ENCODE peak calls at places on chromosomes 13 and 19, in seven cellular contexts. P is naive thymus-derived CD4-positive, alpha-beta T cell; E is GM23248; L is A549; K is AG04450; Y is CD4-positive, CD25-positive, alpha-beta regulatory T cell; O is neural progenitor cell. T is an unnamed sample. For H3K9me3, the result is how much of the 10 kb centered on the place peaks cover.

GRCh38 chr13:50589651-50590054 is 253.8 kb downstream of the DLEU7 start:
- DNase-seq in P (no peak), E (peak), L (peak), K (peak), Y (no peak), O (no peak), T (no peak)

GRCh38 chr13:29457299-29457698 is 138.2 kb downstream of the SLC7A1 start:
- DNase-seq in P (no peak), E (peak), L (peak), K (no peak), Y (no peak), O (no peak), T (peak)

GRCh38 chr13:109879338-109879737 is 93.0 kb upstream of the IRS2 start:
- DNase-seq in P (no peak), E (no peak), L (no peak), K (no peak), Y (no peak), O (no peak), T (no peak)

GRCh38 chr13:50015263-50015662 is at the start of gene KCNRG:
- DNase-seq in P (no peak), E (peak), L (no peak), K (no peak), Y (no peak), O (no peak), T (no peak)

GRCh38 chr13:28337196-28338045 is 157.5 kb downstream of the FLT1 start:
- DNase-seq in P (no peak), E (peak), L (no peak), K (no peak), Y (no peak), O (no peak), T (peak)

GRCh38 chr13:95155504-95155903 is 145.7 kb downstream of the ABCC4 start:
- DNase-seq in P (no peak), E (no peak), L (no peak), K (no peak), Y (no peak), O (no peak), T (no peak)

GRCh38 chr19:1173160-1173844 is 766 bp downstream of the SBNO2 start:
- DNase-seq in P (no peak), E (peak), L (no peak), K (no peak), Y (no peak), O (peak), T (peak)

GRCh38 chr13:34863360-34864135 is 78.5 kb upstream of the NBEA start:
- DNase-seq in P (no peak), E (peak), L (peak), K (peak), Y (no peak), O (no peak), T (no peak)

GRCh38 chr19:3821156-3821555 is 35.0 kb upstream of the MATK start:
- DNase-seq in P (no peak), E (no peak), L (peak), K (no peak), Y (no peak), O (no peak), T (no peak)

GRCh38 chr13:42396901-42397670 is 125.1 kb downstream of the AKAP11 start:
- DNase-seq in P (no peak), E (peak), L (no peak), K (no peak), Y (no peak), O (no peak), T (no peak)

GRCh38 chr13:45879666-45880065 is 28.1 kb upstream of the SIAH3 start:
- DNase-seq in P (no peak), E (no peak), L (peak), K (no peak), Y (no peak), O (peak), T (no peak)

GRCh38 chr13:27822258-27822872 is 30.1 kb downstream of the GSX1 start:
- DNase-seq in P (no peak), E (no peak), L (no peak), K (no peak), Y (no peak), O (peak), T (no peak)

GRCh38 chr13:48186722-48187121 is 46.3 kb upstream of the ITM2B start:
- DNase-seq in P (no peak), E (no peak), L (no peak), K (no peak), Y (no peak), O (no peak), T (no peak)

GRCh38 chr13:40235160-40235796 is 431.2 kb downstream of the FOXO1 start:
- DNase-seq in P (no peak), E (peak), L (no peak), K (no peak), Y (no peak), O (no peak), T (peak)

GRCh38 chr13:27921421-27921960 is 1.7 kb downstream of the PDX1 start:
- DNase-seq in P (no peak), E (no peak), L (no peak), K (no peak), Y (no peak), O (peak), T (no peak)

GRCh38 chr19:33641261-33641660 is 19.5 kb downstream of the CHST8 start:
- DNase-seq in P (no peak), E (no peak), L (no peak), K (no peak), Y (no peak), O (no peak), T (no peak)

GRCh38 chr19:55809381-55810058 is 22.3 kb downstream of the NLRP11 start:
- DNase-seq in P (peak), E (peak), L (peak), K (no peak), Y (peak), O (peak), T (peak)

DNA sequence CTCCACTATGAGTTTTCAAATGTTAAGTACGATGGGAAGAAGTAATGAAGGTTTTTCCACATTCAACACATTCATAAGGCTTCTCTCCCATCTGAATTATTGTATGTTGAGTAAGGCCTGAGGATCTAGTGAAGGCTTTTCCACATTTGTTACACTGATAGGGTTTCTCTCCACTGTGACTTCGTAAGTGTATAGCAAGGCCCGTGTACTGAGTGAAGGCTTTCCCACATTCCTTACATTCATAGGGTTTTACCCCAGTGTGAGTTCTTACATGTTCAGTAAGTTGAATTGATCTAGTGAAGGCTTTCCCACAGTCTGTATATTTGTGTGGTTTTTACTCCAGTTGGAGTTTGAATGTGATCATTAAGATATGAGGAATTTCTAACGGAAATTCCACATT is 44.4 kb downstream of the ZNF846 start:
- DNase-seq in P (no peak), E (no peak), L (no peak), K (no peak), Y (no peak), O (no peak), T (no peak)
- H3K9me3 ChIP-seq in P (under half), E (under half), L (under half), K (under half), Y (under half), O (under half), T (under half)

GRCh38 chr13:43749503-43749902 is 37.3 kb downstream of the ENOX1 start:
- DNase-seq in P (no peak), E (no peak), L (no peak), K (no peak), Y (no peak), O (no peak), T (no peak)
- H3K27ac ChIP-seq in P (no peak), E (no peak), L (no peak), K (no peak), Y (no peak), O (no peak), T (no peak)

DNA sequence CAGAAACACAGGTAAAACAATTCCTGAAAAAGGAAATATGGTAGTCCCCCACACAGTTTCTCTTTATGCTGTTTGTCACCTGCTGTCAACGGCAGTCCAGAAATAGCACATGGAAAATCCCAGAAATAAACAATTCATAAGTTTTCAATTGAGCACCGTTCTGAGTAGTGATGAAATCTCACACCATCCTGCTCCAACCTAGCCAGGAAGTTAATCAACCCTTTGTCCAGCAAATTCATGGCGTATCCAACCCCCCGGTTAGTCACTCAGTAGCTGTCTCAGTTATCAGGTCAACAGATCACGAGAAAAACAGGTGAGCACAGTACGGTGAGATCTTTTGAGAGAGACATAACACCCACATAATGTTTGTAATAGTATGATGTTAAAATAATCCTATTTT is 74.2 kb downstream of the TUBGCP3 start:
- DNase-seq in P (no peak), E (no peak), L (no peak), K (no peak), Y (no peak), O (no peak), T (peak)
- H3K4me3 ChIP-seq in P (no peak), E (no peak), L (no peak), K (no peak), Y (no peak), O (no peak), T (no peak)

DNA sequence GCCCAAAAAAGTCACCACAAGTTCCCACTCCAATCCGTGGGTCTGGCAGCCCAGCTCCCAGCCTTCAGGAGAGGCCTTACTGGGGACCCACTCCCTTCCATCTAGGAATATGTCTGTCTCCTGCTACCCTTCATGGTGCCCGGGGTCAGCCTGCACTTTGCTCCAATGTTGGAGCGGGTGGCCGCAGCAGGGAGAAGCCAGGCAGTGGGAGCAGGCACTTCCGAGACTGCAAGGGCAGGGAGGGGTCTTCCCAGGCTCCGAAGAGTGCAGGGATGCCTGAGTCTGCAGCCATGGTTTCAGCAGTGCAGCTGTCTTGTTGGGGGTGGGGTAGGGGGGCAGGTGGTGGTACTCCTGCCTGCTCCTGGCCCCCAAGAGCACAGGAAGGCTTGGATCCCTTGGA is 1616.2 kb downstream of the SLITRK5 start:
- DNase-seq in P (no peak), E (no peak), L (no peak), K (no peak), Y (no peak), O (no peak), T (no peak)
- H3K9me3 ChIP-seq in P (under half), E (under half), L (under half), K (under half), Y (under half), O (under half), T (under half)

GRCh38 chr19:6743714-6744380 is 4.4 kb downstream of the TRIP10 start:
- DNase-seq in P (no peak), E (no peak), L (no peak), K (no peak), Y (no peak), O (peak), T (no peak)
- H3K27ac ChIP-seq in P (no peak), E (peak), L (peak), K (peak), Y (no peak), O (peak), T (peak)

GRCh38 chr19:42208612-42209011 is 8.9 kb downstream of the DEDD2 start:
- DNase-seq in P (no peak), E (no peak), L (no peak), K (no peak), Y (no peak), O (no peak), T (no peak)
- H3K4me3 ChIP-seq in P (no peak), E (no peak), L (no peak), K (no peak), Y (no peak), O (no peak), T (no peak)

T was measured in SJCRH30.